ENCODE peak calls at places on chromosomes 13 and 19, in four cellular contexts. O is A549, L is K562, G is HepG2. M is an unnamed sample.

GRCh38 chr13:99746857-99747710 is 224.5 kb downstream of the ZIC5 start:
- DNase-seq in O (no peak), L (no peak), G (no peak), M (peak; percentile 35)

GRCh38 chr13:111866731-111867245 is 200.2 kb upstream of the SOX1 start:
- DNase-seq in O (no peak), L (no peak), G (no peak), M (no peak)

GRCh38 chr19:29667390-29667783 is 2.1 kb downstream of the PLEKHF1 start:
- DNase-seq in O (no peak), L (no peak), G (no peak), M (no peak)

GRCh38 chr19:27966390-27966816 is 1246.5 kb downstream of the UQCRFS1 start:
- DNase-seq in O (no peak), L (peak; percentile 18), G (no peak), M (no peak)

GRCh38 chr13:93559718-93560117 is 333.1 kb downstream of the GPC6 start:
- DNase-seq in O (peak; percentile 0), L (no peak), G (no peak), M (no peak)

GRCh38 chr13:94129490-94129894 is 350.0 kb downstream of the DCT start:
- DNase-seq in O (no peak), L (no peak), G (no peak), M (no peak)

GRCh38 chr19:38544569-38545315 is 73.0 kb downstream of the MAP4K1 start:
- DNase-seq in O (no peak), L (peak; percentile 55), G (no peak), M (no peak)

GRCh38 chr13:59710995-59711701 is 452.6 kb downstream of the DIAPH3 start:
- DNase-seq in O (no peak), L (no peak), G (no peak), M (no peak)

GRCh38 chr13:20782116-20782708 is 8.5 kb upstream of the EEF1AKMT1 start:
- DNase-seq in O (no peak), L (no peak), G (no peak), M (no peak)

GRCh38 chr13:34172048-34172447 is 354.1 kb downstream of the RFC3 start:
- DNase-seq in O (no peak), L (no peak), G (no peak), M (no peak)

GRCh38 chr13:59038824-59039223 is 1124.9 kb downstream of the DIAPH3 start:
- DNase-seq in O (no peak), L (no peak), G (no peak), M (no peak)

GRCh38 chr19:10407102-10407501 is 3.8 kb upstream of the CDC37 start:
- DNase-seq in O (no peak), L (no peak), G (no peak), M (no peak)

GRCh38 chr13:110329798-110330461 is 22.8 kb downstream of the COL4A2 start:
- DNase-seq in O (no peak), L (no peak), G (no peak), M (no peak)

GRCh38 chr19:12833747-12834417 is 497 bp downstream of the RTBDN start:
- DNase-seq in O (no peak), L (peak; percentile 78), G (no peak), M (peak; percentile 71)

GRCh38 chr19:42169486-42169885 is 37.2 kb upstream of the POU2F2 start:
- DNase-seq in O (no peak), L (no peak), G (no peak), M (no peak)

GRCh38 chr13:112453874-112454647 is 77.9 kb downstream of the SPACA7 start:
- DNase-seq in O (no peak), L (no peak), G (no peak), M (no peak)

GRCh38 chr19:38592940-38593339 is 24.8 kb downstream of the MAP4K1 start:
- DNase-seq in O (no peak), L (no peak), G (no peak), M (peak; percentile 39)

GRCh38 chr13:23086951-23087350 is 93.8 kb upstream of the SGCG start:
- DNase-seq in O (no peak), L (peak; percentile 5), G (no peak), M (no peak)

GRCh38 chr13:23081901-23082300 is 98.9 kb upstream of the SGCG start:
- DNase-seq in O (no peak), L (no peak), G (no peak), M (no peak)

DNA sequence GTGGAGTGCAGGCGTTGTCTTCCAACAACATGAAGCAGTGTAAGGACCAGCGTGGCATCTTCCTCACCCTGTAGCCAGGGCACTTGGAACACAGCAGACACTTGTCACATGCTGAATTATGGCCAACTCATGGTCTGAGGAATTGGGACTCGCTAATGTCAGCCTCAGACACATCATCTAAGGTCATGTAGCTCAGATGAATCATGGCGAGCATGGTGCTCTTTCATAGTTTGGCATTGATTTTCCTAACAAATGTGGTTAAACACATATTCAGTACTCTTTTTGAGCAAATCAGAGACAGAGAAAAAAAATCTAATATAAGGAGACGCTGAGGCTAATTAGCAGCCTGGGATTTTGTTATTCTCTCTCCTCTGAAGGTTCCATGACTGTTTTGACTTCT is 99.5 kb upstream of the SGCG start:
- DNase-seq in O (no peak), L (no peak), G (no peak), M (no peak)
- TF ChIP-seq NR3C1 in O (no peak), L (no peak), G (no peak), M (no peak)

DNA sequence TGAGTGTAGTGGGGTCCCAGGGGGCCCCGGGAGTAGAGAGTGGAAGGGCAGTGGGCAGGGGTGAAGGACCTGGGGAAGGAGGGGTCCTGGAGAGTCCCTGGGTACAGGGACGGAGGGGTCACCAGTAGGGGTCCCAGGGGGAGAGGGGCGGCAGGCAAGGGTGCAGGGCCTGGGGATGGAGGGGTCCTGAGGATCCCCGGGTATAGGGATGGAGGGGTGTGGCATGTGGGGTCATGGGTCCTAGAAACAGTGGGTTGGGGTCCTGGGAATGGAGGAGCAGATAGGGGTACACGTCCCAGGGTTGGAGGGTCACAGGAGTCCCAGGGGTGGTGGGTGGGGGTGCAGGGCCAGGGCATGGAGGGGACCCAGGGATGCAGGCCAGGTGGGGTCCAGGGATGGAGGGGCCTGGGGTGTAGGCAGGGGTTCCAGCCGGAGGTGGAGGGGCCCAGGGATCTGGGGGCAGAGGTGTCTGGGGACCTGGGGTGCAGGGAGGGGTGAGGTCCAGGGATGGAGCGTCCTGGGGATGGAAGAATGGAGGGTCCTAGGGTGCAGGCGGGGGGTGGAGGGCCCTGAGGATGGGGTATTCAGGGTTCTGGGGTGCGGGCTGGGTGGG is 1.3 kb downstream of the BTBD2 start:
- DNase-seq in O (no peak), L (no peak), G (no peak), M (no peak)
- TF ChIP-seq NR3C1 in O (no peak), L (no peak), G (no peak), M (no peak)

GRCh38 chr13:32025730-32026129 is 5.8 kb upstream of the FRY start:
- DNase-seq in O (no peak), L (no peak), G (no peak), M (no peak)
- TF ChIP-seq NR3C1 in O (no peak), L (no peak), G (no peak), M (no peak)

GRCh38 chr19:5696196-5697021 is 6.3 kb downstream of the RPL36 start:
- DNase-seq in O (no peak), L (no peak), G (no peak), M (no peak)
- TF ChIP-seq NR3C1 in O (no peak), L (no peak), G (no peak), M (no peak)

DNA sequence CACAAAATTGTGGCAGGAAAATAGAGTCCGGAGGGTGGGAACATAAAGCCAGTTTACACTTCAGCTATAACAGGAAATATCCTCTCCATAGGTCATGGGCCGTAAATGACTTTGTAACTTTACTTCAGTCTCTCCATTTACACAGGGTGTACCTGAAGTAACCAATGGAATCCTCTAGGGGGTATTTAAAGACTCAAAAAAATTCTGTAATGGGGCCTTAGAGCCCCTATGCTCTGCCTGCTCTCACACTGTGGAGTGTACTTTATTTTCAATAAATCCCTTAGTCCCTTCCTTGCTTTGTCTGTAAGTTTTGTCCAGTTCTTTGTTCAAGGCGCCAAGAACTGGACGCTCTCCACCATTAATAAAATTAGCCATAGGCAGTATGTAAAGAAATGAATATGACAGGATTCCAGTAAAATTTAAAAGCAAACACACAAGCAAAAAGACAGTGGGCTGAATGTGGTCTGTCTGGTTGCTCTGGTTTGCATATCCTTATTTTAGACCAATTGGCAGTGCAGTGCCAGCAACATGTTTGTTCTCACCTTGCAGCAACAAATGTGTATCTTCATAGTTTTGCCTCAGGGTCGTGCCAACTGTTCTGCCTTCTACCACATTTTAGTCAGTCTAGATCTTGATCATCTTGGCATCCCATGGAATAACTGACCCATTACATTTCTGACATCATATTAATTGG is 801.5 kb upstream of the SPRY2 start:
- DNase-seq in O (no peak), L (no peak), G (no peak), M (no peak)
- TF ChIP-seq NR3C1 in O (no peak), L (no peak), G (no peak), M (no peak)

GRCh38 chr13:100890645-100891044 is 216.1 kb upstream of the TMTC4 start:
- DNase-seq in O (no peak), L (no peak), G (no peak), M (no peak)
- TF ChIP-seq NR3C1 in O (no peak), L (no peak), G (no peak), M (no peak)

DNA sequence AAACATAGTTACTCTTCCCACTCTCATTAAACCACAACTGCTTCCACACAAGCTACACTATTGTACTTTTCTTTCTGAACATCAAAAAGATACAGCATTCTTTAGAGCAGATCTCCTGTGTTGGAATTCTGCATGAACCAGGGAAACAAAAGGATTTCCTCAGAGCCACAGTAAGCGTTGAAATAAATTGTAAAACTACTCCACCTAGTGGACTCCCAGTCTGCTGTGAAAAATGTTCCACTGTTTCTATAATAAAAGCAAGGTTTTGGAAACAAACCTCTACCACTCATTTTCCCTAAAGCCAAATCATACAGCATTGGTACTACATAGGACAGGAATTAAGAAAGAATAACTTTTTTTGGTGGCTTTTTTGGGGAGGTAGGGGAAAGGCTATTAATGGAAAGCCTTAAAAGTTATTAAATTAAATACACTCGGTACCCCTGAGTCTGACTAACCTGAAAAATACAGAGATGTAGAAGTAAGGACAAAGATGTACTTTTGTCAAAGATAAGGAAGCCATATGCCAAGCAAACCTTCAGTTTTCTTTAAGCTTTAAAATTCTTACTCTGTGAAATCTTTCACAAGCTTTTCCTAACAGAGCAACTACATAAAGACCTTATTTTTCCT is 19.3 kb downstream of the NUFIP1 start:
- DNase-seq in O (peak; percentile 13), L (peak; percentile 28), G (peak; percentile 49), M (no peak)
- TF ChIP-seq NR3C1 in O (no peak), L (no peak), G (no peak), M (no peak)

DNA sequence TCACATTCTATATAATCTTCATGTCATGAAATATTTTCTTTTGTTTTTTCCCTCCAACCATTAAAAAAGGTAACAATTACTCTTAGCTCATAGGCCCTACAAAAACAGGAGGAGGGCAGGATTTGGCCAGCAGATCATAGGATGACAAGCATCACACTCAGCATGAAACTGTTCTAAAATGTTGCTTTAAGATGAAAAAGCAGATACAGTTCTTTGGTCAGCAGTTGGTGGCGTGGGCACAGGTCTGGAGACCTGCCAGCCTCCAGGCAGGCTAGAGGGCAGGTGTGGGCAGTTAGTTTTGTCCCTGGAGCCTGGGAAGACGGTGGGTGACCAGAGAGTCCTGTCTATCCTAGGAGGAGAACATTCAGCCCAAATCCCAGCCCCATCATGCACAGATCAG is at the start of gene EDDM13:
- DNase-seq in O (no peak), L (no peak), G (no peak), M (no peak)
- TF ChIP-seq NR3C1 in O (no peak), L (no peak), G (no peak), M (no peak)

M was measured in WTC11.